ENCODE peak calls at places on chromosomes 5 and 9, in four cellular contexts. S, N, M and P are unnamed samples.

GRCh38 chr5:64292611-64293215 is 127.1 kb downstream of the RNF180 start:
- DNase-seq in S (peak), N (no peak), M (no peak), P (no peak)

GRCh38 chr5:177387405-177387804 is 3.2 kb downstream of the SLC34A1 start:
- DNase-seq in S (no peak), N (no peak), M (peak), P (no peak)

GRCh38 chr9:93107151-93107824 is 11.3 kb downstream of the CARD19 start:
- DNase-seq in S (no peak), N (peak), M (no peak), P (peak)

GRCh38 chr5:41921874-41922273 is 3.2 kb upstream of the FBXO4 start:
- DNase-seq in S (peak), N (no peak), M (no peak), P (no peak)

GRCh38 chr9:88006511-88007290 is 32.4 kb upstream of the CDK20 start:
- DNase-seq in S (no peak), N (no peak), M (no peak), P (no peak)

GRCh38 chr9:93235278-93235960 is 51.5 kb downstream of the WNK2 start:
- DNase-seq in S (no peak), N (no peak), M (no peak), P (no peak)

GRCh38 chr5:169576181-169576598 is 7.4 kb upstream of the SPDL1 start:
- DNase-seq in S (peak), N (no peak), M (no peak), P (no peak)

GRCh38 chr5:78005021-78005785 is 229.1 kb upstream of the TBCA start:
- DNase-seq in S (peak), N (no peak), M (no peak), P (no peak)

GRCh38 chr5:128111818-128112448 is 28.4 kb downstream of the SLC12A2 start:
- DNase-seq in S (peak), N (no peak), M (no peak), P (no peak)

GRCh38 chr5:167294861-167295685 is 996.4 kb upstream of the WWC1 start:
- DNase-seq in S (peak), N (no peak), M (no peak), P (no peak)

GRCh38 chr5:16866795-16867584 is 69.1 kb downstream of the MYO10 start:
- DNase-seq in S (peak), N (no peak), M (no peak), P (no peak)

GRCh38 chr9:20838218-20838617 is 154.2 kb downstream of the FOCAD start:
- DNase-seq in S (peak), N (no peak), M (no peak), P (no peak)

GRCh38 chr9:72137697-72138365 is 11.4 kb upstream of the GDA start:
- DNase-seq in S (no peak), N (no peak), M (no peak), P (no peak)

GRCh38 chr9:86285247-86285646 is 2.9 kb upstream of the ISCA1 start:
- DNase-seq in S (no peak), N (no peak), M (no peak), P (no peak)

GRCh38 chr9:14349818-14350333 is 35.9 kb upstream of the NFIB start:
- DNase-seq in S (peak), N (no peak), M (no peak), P (no peak)

GRCh38 chr9:120729796-120730195 is 15.5 kb upstream of the MEGF9 start:
- DNase-seq in S (peak), N (no peak), M (peak), P (no peak)

GRCh38 chr5:79133121-79133656 is 21.6 kb downstream of the BHMT start:
- DNase-seq in S (peak), N (no peak), M (peak), P (no peak)

GRCh38 chr5:129996896-129997295 is 92.6 kb downstream of the CHSY3 start:
- DNase-seq in S (peak), N (no peak), M (no peak), P (no peak)

GRCh38 chr9:83304686-83305085 is 233.5 kb downstream of the FRMD3 start:
- DNase-seq in S (peak), N (peak), M (no peak), P (peak)

GRCh38 chr5:141763526-141763925 is 81.5 kb upstream of the ARAP3 start:
- DNase-seq in S (no peak), N (no peak), M (no peak), P (no peak)

GRCh38 chr9:15738011-15738410 is 185.2 kb downstream of the CCDC171 start:
- DNase-seq in S (peak), N (no peak), M (no peak), P (no peak)

GRCh38 chr9:36815566-36816348 is 218.3 kb downstream of the PAX5 start:
- DNase-seq in S (no peak), N (no peak), M (no peak), P (no peak)

GRCh38 chr9:1916676-1917075 is 98.5 kb upstream of the SMARCA2 start:
- DNase-seq in S (no peak), N (no peak), M (no peak), P (no peak)

GRCh38 chr5:132419517-132420468 is 50.3 kb downstream of the SLC22A5 start:
- DNase-seq in S (peak), N (peak), M (peak), P (peak)

GRCh38 chr9:91483189-91483691 is 59.6 kb upstream of the NFIL3 start:
- DNase-seq in S (peak), N (no peak), M (no peak), P (no peak)

GRCh38 chr5:169374761-169375160 is 73.8 kb upstream of the SLIT3 start:
- DNase-seq in S (no peak), N (no peak), M (no peak), P (no peak)

GRCh38 chr9:2344436-2344835 is 277.2 kb upstream of the VLDLR start:
- DNase-seq in S (no peak), N (no peak), M (no peak), P (no peak)

GRCh38 chr9:77554706-77555105 is 93.4 kb downstream of the GNA14 start:
- DNase-seq in S (no peak), N (no peak), M (no peak), P (no peak)

GRCh38 chr9:137311971-137312851 is 10.1 kb upstream of the NRARP start:
- DNase-seq in S (no peak), N (no peak), M (no peak), P (no peak)

GRCh38 chr5:1255081-1255561 is 29.9 kb downstream of the SLC6A18 start:
- DNase-seq in S (no peak), N (no peak), M (peak), P (no peak)

GRCh38 chr9:25678147-25678666 is at the start of gene TUSC1:
- DNase-seq in S (peak), N (peak), M (no peak), P (peak)

GRCh38 chr5:84438456-84438855 is 53.8 kb upstream of the EDIL3 start:
- DNase-seq in S (no peak), N (no peak), M (no peak), P (no peak)
- H3K4me3 ChIP-seq in S (no peak), N (no peak), M (no peak), P (no peak)

DNA sequence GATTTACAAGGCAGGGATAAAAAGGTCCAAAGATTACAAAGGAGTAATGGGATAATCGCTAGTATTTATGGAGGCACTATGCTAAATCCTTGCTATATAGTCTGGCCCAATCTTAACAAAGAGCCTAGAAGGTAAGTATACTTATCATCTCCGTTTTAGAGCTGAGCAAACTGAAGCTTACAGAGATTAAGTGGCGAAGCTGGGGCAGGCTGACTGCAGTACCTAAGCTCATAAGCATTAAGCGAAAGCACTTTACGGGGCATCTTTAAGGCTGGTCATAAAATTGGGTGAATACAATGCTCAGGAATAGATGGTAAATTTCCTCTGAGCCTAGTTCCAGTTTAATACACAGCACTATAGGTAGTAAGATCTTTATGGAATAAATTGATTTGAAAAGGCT is 30.0 kb upstream of the ZNF366 start:
- DNase-seq in S (no peak), N (no peak), M (no peak), P (no peak)
- H3K4me3 ChIP-seq in S (no peak), N (no peak), M (no peak), P (no peak)

GRCh38 chr5:119412828-119413227 is 39.5 kb upstream of the HSD17B4 start:
- DNase-seq in S (no peak), N (no peak), M (no peak), P (no peak)

GRCh38 chr5:119420173-119420572 is 32.1 kb upstream of the HSD17B4 start:
- DNase-seq in S (no peak), N (no peak), M (no peak), P (no peak)

GRCh38 chr5:119418782-119419101 is 33.6 kb upstream of the HSD17B4 start:
- DNase-seq in S (no peak), N (no peak), M (peak), P (no peak)

DNA sequence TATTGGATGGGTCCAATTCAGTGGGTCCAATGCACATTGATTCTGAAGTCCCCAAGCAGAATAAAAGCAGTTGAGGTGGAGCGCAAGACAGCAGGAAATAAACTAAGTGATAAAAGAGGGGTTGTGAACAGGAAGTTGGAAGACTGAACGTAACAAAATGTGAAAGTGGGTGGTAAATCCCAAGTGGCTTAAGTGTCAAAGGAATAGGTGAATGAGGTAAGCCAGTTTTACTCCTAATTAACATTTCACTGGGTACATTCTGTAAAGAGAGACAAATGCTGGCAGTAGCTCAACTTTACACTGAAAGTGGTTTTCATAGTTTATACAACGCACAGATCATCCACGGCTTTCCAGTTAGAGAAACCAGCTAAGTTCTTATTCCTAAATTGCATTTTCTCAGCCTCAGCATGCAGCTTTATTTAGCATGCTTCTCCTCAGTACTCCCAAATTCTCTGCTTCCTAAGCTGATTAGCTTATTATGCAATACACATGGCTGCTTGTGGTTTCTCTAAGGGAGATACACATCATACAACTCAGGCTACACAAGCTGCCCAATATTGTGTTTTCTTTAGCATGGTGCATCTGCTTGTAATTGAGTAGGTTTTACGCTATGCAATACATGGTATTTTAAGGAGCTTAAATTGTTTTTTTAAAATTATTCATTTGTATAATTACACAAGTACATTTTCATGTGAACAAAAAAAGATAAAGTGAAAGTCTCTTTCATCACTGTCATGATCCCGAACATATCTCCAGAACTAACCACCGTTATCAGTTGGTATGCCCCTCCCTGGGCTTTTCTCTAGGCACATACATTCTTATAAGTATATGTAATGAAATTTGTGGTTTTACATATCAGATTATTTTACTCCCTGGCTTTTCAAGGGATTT is 34.2 kb upstream of the HSD17B4 start:
- DNase-seq in S (peak), N (no peak), M (no peak), P (no peak)
- H3K4me3 ChIP-seq in S (no peak), N (no peak), M (no peak), P (no peak)

GRCh38 chr5:43412151-43412550 is at the start of gene CCL28:
- DNase-seq in S (no peak), N (no peak), M (no peak), P (no peak)

GRCh38 chr5:43410414-43410813 is 1.8 kb downstream of the CCL28 start:
- DNase-seq in S (no peak), N (no peak), M (no peak), P (no peak)

GRCh38 chr5:43413966-43414365 is 1.8 kb upstream of the CCL28 start:
- DNase-seq in S (no peak), N (no peak), M (no peak), P (no peak)

GRCh38 chr5:43409809-43410271 is 2.4 kb downstream of the CCL28 start:
- DNase-seq in S (no peak), N (no peak), M (no peak), P (no peak)

GRCh38 chr5:43411489-43411888 is 702 bp downstream of the CCL28 start:
- DNase-seq in S (no peak), N (no peak), M (no peak), P (no peak)
- H3K4me3 ChIP-seq in S (no peak), N (no peak), M (no peak), P (no peak)

GRCh38 chr9:81636280-81636653 is 53.1 kb downstream of the TLE1 start:
- DNase-seq in S (no peak), N (no peak), M (no peak), P (no peak)

GRCh38 chr9:81634437-81634836 is 54.9 kb downstream of the TLE1 start:
- DNase-seq in S (no peak), N (no peak), M (no peak), P (no peak)

GRCh38 chr9:81634915-81635516 is 54.3 kb downstream of the TLE1 start:
- DNase-seq in S (peak), N (no peak), M (no peak), P (no peak)

GRCh38 chr9:81637276-81637675 is 52.1 kb downstream of the TLE1 start:
- DNase-seq in S (no peak), N (no peak), M (no peak), P (no peak)

GRCh38 chr9:81635526-81636279 is 53.6 kb downstream of the TLE1 start:
- DNase-seq in S (no peak), N (no peak), M (no peak), P (no peak)
- H3K4me3 ChIP-seq in S (no peak), N (no peak), M (no peak), P (no peak)